ENCODE peak calls at places on chromosomes 11 and 22, in seven cellular contexts. H is T1000; E is activated CD4-positive, alpha-beta T cell treated with anti-CD3 and anti-CD28 coated beads for 48 hours; Q is Right ventricle myocardium superior; Z is iris pigment epithelial cell; K is NCI-H1417 treated with DMSO at 0.1 percent for 48 hours; J is NCI-H460. X is an unnamed sample.

GRCh38 chr11:66956689-66957290 is 1.4 kb downstream of the PC start:
- DNase-seq in Q (no peak), Z (peak; percentile 95), J (no peak), K (no peak), H (no peak), E (no peak), X (no peak)

GRCh38 chr22:35552186-35552842 is 11.7 kb downstream of the RASD2 start:
- DNase-seq in J (peak; percentile 22), K (no peak), E (peak; percentile 90), H (no peak), Q (no peak), Z (no peak), X (no peak)

GRCh38 chr22:33194529-33194928 is 136.3 kb upstream of the SYN3 start:
- DNase-seq in H (no peak), Z (no peak), E (no peak), J (no peak), K (no peak), Q (no peak), X (no peak)

GRCh38 chr11:103649401-103649895 is 387.0 kb upstream of the DDI1 start:
- DNase-seq in H (no peak), Z (no peak), K (no peak), J (no peak), Q (no peak), E (no peak), X (no peak)

GRCh38 chr11:134453441-134453840 is 41.4 kb upstream of the B3GAT1 start:
- DNase-seq in E (no peak), Z (no peak), Q (no peak), K (no peak), H (no peak), J (no peak), X (no peak)

GRCh38 chr11:105821366-105821765 is 200.7 kb downstream of the MSANTD4 start:
- DNase-seq in Q (no peak), Z (no peak), H (no peak), J (no peak), E (no peak), K (no peak), X (no peak)

GRCh38 chr11:46363455-46363920 is 16.2 kb downstream of the DGKZ start:
- DNase-seq in H (peak; percentile 63), K (no peak), J (no peak), Q (peak; percentile 71), Z (no peak), E (no peak), X (peak; percentile 77)

GRCh38 chr11:59197990-59198389 is 14.7 kb downstream of the MPEG1 start:
- DNase-seq in H (peak; percentile 23), Z (peak; percentile 52), Q (peak; percentile 89), E (no peak), J (no peak), K (no peak), X (peak; percentile 98)

GRCh38 chr11:11512502-11512901 is 109.3 kb downstream of the GALNT18 start:
- DNase-seq in Z (no peak), Q (no peak), K (no peak), J (no peak), H (no peak), E (no peak), X (no peak)

GRCh38 chr22:26276530-26277200 is 107.4 kb downstream of the SEZ6L start:
- DNase-seq in K (no peak), J (no peak), E (no peak), H (no peak), Q (no peak), Z (no peak), X (no peak)

GRCh38 chr22:47171441-47172221 is 409.2 kb downstream of the TBC1D22A start:
- DNase-seq in Z (no peak), E (no peak), J (no peak), H (no peak), Q (peak; percentile 37), K (no peak), X (peak; percentile 63)